ENCODE peak calls at places on chromosomes 1 and 21, in nine cellular contexts. M is HFF-Myc; N is body of pancreas; V is heart right ventricle; O is GM12864; K is endothelial cell of umbilical vein; Q is CD8-positive, alpha-beta T cell; I is psoas muscle; D is cardiac muscle cell. R is an unnamed sample.
A peak's percentile ranks its signal among the peaks of the same experiment; 100 is the strongest.

GRCh38 chr1:221865808-221866207 is 123.9 kb upstream of the DUSP10 start:
- DNase-seq in M (peak; percentile 92), N (no peak), V (no peak), O (no peak), K (no peak), Q (no peak), I (no peak), D (no peak), R (no peak)

GRCh38 chr1:174871886-174872285 is 127.9 kb upstream of the CACYBP start:
- DNase-seq in M (no peak), N (no peak), V (no peak), O (no peak), K (no peak), Q (no peak), I (no peak), D (no peak), R (no peak)

GRCh38 chr1:68321084-68321685 is 88.9 kb upstream of the WLS start:
- DNase-seq in M (no peak), N (peak; percentile 91), V (peak; percentile 64), O (no peak), K (peak; percentile 70), Q (no peak), I (peak; percentile 44), D (peak; percentile 76), R (no peak)

GRCh38 chr1:5509664-5510452 is 482.4 kb downstream of the NPHP4 start:
- DNase-seq in M (no peak), N (peak; percentile 54), V (peak; percentile 69), O (no peak), K (peak; percentile 28), Q (peak; percentile 56), I (peak; percentile 50), D (peak; percentile 47), R (no peak)

GRCh38 chr1:84141177-84142003 is 2.7 kb upstream of the PRKACB start:
- DNase-seq in M (no peak), N (no peak), V (no peak), O (no peak), K (peak; percentile 28), Q (no peak), I (no peak), D (peak; percentile 38), R (no peak)

GRCh38 chr1:84698151-84698651 is 7.9 kb upstream of the SSX2IP start:
- DNase-seq in M (peak; percentile 94), N (no peak), V (no peak), O (no peak), K (peak; percentile 76), Q (no peak), I (no peak), D (peak; percentile 89), R (no peak)

GRCh38 chr1:109914587-109915240 is 4.1 kb downstream of the CSF1 start:
- DNase-seq in M (peak; percentile 74), N (no peak), V (no peak), O (no peak), K (no peak), Q (no peak), I (peak; percentile 76), D (peak; percentile 50), R (no peak)

GRCh38 chr1:61124691-61125090 is 42.3 kb downstream of the NFIA start:
- DNase-seq in M (no peak), N (no peak), V (no peak), O (no peak), K (no peak), Q (no peak), I (peak; percentile 49), D (no peak), R (no peak)

GRCh38 chr21:43574741-43575465 is 84.4 kb downstream of the HSF2BP start:
- DNase-seq in M (no peak), N (peak; percentile 59), V (peak; percentile 49), O (no peak), K (no peak), Q (no peak), I (peak; percentile 38), D (no peak), R (no peak)

DNA sequence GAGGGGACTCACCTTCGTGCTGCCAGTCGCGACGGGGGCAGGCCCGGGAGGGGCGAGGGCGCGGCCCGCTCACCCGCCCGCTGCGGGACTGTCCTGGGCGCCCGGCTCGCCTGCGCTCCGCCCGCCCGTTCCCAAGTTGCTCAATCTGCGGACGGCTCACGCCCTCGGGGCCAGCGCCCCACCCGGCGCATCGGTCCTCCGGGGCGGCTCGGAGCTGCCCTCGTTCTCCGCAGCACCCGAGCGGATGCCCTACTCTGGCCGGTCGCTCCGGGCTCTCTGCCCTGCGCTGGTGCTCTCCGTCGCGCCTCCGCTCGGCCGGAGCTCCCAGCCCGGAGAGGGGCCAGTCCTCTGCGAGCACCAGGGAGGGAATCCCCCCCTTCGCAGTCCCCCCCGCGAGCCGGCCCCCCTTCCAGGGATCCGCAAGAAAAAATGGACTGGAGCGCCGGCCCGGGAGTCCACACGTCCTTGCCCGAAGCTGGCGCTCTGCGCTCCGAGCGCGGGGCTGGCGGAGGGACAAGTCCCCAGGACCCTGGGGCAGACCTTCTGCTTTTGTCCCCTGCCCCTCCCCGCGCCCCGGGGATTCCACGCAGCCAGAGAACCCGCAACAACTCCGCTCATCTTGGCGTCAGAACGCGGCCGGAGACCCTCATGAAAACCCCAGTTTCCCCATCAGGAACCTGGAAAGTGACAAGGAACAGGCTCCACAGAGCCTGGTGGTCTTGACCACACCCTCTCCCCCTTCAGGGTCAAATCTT is at the start of gene RSPO1:
- DNase-seq in M (no peak), N (no peak), V (no peak), O (no peak), K (no peak), Q (no peak), I (no peak), D (peak; percentile 50), R (no peak)
- H3K4me3 ChIP-seq in M (peak within 1 kb of the TSS; percentile 3), N (no peak within 1 kb of the TSS), V (peak within 1 kb of the TSS; percentile 11), O (no peak within 1 kb of the TSS), K (no peak within 1 kb of the TSS), Q (no peak within 1 kb of the TSS), I (peak within 1 kb of the TSS; percentile 19), D (peak within 1 kb of the TSS; percentile 13), R (no peak within 1 kb of the TSS)

GRCh38 chr1:6572653-6573383 is 7.0 kb upstream of the ZBTB48 start:
- DNase-seq in M (no peak), N (no peak), V (no peak), O (no peak), K (no peak), Q (no peak), I (no peak), D (no peak), R (no peak)
- TF ChIP-seq CTCF in M (no peak), N (no peak), V (no peak), O (no peak), K (no peak), Q (no peak), I (no peak), D (no peak), R (no peak)

DNA sequence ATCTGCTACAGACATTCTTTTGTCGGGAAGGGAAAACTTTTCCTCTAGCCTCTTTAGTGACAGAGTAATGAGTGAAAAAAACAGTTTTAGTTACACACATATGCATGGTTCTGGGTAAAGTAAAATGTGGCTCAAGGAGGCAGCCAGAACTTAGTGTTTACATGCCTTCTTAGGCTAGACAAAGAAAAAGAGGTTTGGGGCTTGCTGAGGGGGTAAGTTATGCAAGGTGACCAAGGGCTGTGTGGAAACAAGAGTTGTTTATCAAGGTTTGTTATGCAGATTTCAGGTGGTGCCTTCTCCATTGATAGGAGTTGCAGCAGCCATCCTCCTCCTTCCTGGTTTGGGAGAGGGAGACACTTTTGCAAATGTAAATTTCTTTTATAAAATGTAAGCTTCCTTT is 66.5 kb upstream of the RAB3GAP2 start:
- DNase-seq in M (no peak), N (no peak), V (no peak), O (no peak), K (no peak), Q (no peak), I (no peak), D (no peak), R (no peak)
- H3K4me3 ChIP-seq in M (no peak overlapping the region), N (no peak overlapping the region), V (no peak overlapping the region), O (no peak overlapping the region), K (no peak overlapping the region), Q (no peak overlapping the region), I (no peak overlapping the region), D (no peak overlapping the region), R (no peak overlapping the region)

GRCh38 chr1:200967693-200968468 is 55.6 kb downstream of the KIF21B start:
- DNase-seq in M (no peak), N (no peak), V (no peak), O (no peak), K (no peak), Q (no peak), I (no peak), D (no peak), R (no peak)

GRCh38 chr1:200968469-200969410 is 54.8 kb downstream of the KIF21B start:
- DNase-seq in M (no peak), N (no peak), V (no peak), O (no peak), K (no peak), Q (no peak), I (no peak), D (no peak), R (no peak)

GRCh38 chr1:200971428-200971903 is 52.0 kb downstream of the KIF21B start:
- DNase-seq in M (no peak), N (no peak), V (no peak), O (no peak), K (no peak), Q (no peak), I (no peak), D (no peak), R (no peak)

GRCh38 chr1:200970771-200971427 is 52.6 kb downstream of the KIF21B start:
- DNase-seq in M (no peak), N (no peak), V (no peak), O (no peak), K (no peak), Q (no peak), I (no peak), D (no peak), R (no peak)

DNA sequence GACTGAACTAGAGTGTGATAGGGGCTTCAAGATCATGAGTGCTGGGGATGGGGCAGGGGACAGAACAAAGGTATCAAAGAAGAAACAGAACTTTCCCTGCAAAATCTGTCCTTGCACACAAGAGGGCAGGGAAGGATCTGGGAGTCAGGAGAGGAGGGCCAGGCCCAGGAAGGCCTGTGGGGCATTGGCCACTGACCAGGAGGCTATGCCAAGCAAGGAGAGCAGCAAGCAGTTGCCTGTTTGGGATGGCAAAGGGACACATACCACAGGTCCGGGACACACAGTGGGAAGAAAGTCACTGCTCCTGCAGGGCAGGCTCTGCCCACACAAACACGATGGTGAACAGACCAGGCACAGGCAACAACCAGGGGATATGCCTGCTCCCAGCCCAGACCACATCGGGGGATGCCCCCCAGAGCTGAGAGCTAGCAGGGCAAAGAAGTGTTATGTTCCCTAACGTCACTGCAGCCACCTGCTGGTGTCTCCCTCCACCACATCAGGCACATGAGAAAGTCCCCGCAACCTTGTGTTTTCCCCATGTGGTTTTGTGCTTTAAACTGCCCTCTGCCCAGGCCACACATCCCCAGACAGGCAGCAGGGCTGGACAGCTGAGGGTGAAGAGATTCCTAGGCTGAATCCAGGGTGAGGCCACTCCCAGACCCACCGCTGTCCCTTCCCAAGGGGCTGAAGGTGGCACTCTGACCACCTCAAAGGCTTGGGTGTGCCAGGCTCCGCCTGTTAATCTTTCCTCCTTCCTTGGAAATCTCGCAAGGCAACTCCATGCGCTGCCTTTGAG is 53.6 kb downstream of the KIF21B start:
- DNase-seq in M (no peak), N (no peak), V (no peak), O (peak; percentile 34), K (no peak), Q (no peak), I (no peak), D (no peak), R (no peak)
- TF ChIP-seq CTCF in M (no peak), N (no peak), V (no peak), O (peak; percentile 51), K (no peak), Q (no peak), I (no peak), D (no peak), R (peak; percentile 15)

R was measured in epithelial cell of proximal tubule.